ENCODE peak calls at places on chromosome 16, in five cellular contexts. L is NCI-H1105 treated with DMSO at 0.1 percent for 48 hours, J is SW480, P is GM04504, E is NCI-H1417 treated with DMSO at 0.1 percent for 48 hours. N is an unnamed sample.

GRCh38 chr16:11546522-11547485 is 39.9 kb downstream of the LITAF start:
- DNase-seq in L (no peak), J (no peak), P (peak; percentile 21), E (no peak), N (no peak)

GRCh38 chr16:56262879-56263245 is 71.6 kb downstream of the GNAO1 start:
- DNase-seq in L (no peak), J (no peak), P (no peak), E (no peak), N (no peak)

GRCh38 chr16:72832640-72833039 is 215.3 kb downstream of the ZFHX3 start:
- DNase-seq in L (peak; percentile 34), J (peak; percentile 37), P (peak; percentile 74), E (no peak), N (peak; percentile 18)

GRCh38 chr16:75198135-75198600 is 8.8 kb downstream of the CTRB2 start:
- DNase-seq in L (no peak), J (no peak), P (peak; percentile 21), E (no peak), N (no peak)

GRCh38 chr16:1458336-1458976 is 14.1 kb upstream of the CCDC154 start:
- DNase-seq in L (no peak), J (no peak), P (no peak), E (no peak), N (no peak)

GRCh38 chr16:78768226-78768625 is 668.8 kb downstream of the WWOX start:
- DNase-seq in L (no peak), J (no peak), P (no peak), E (no peak), N (no peak)

GRCh38 chr16:72066747-72067146 is 3.7 kb downstream of the HPR start:
- DNase-seq in L (peak; percentile 2), J (peak; percentile 43), P (peak; percentile 12), E (no peak), N (no peak)

GRCh38 chr16:27334192-27334764 is 20.5 kb downstream of the IL4R start:
- DNase-seq in L (no peak), J (no peak), P (no peak), E (no peak), N (no peak)

GRCh38 chr16:81645303-81645702 is 133.8 kb upstream of the PLCG2 start:
- DNase-seq in L (peak; percentile 77), J (no peak), P (peak; percentile 57), E (peak; percentile 53), N (peak; percentile 76)

N was measured in NCI-H2029.